ENCODE peak calls at places on chromosome 18, in four cellular contexts. One of them, this sample, is unnamed.

GRCh38 chr18:64042728-64043358 is 73.0 kb downstream of the SERPINB8 start:
- DNase-seq in H7: no peak
- DNase-seq in CD8-positive, alpha-beta memory T cell: no peak
- DNase-seq in endodermal cell: no peak
- DNase-seq in this sample: no peak

GRCh38 chr18:42742976-42743755 is 372.3 kb downstream of the RIT2 start:
- DNase-seq in H7: no peak
- DNase-seq in CD8-positive, alpha-beta memory T cell: no peak
- DNase-seq in endodermal cell: no peak
- DNase-seq in this sample: no peak

GRCh38 chr18:46421973-46422551 is 235.0 kb downstream of the LOXHD1 start:
- DNase-seq in H7: no peak
- DNase-seq in CD8-positive, alpha-beta memory T cell: no peak
- DNase-seq in endodermal cell: peak
- DNase-seq in this sample: no peak

GRCh38 chr18:50297621-50298442 is 10.3 kb upstream of the CXXC1 start:
- DNase-seq in H7: peak
- DNase-seq in CD8-positive, alpha-beta memory T cell: peak
- DNase-seq in endodermal cell: peak
- DNase-seq in this sample: peak

GRCh38 chr18:68796936-68797690 is 767 bp upstream of the CCDC102B start:
- DNase-seq in H7: peak
- DNase-seq in CD8-positive, alpha-beta memory T cell: no peak
- DNase-seq in endodermal cell: peak
- DNase-seq in this sample: no peak

GRCh38 chr18:2686349-2686968 is 30.9 kb downstream of the SMCHD1 start:
- DNase-seq in H7: no peak
- DNase-seq in CD8-positive, alpha-beta memory T cell: no peak
- DNase-seq in endodermal cell: no peak
- DNase-seq in this sample: no peak

GRCh38 chr18:45449761-45450227 is 165.5 kb upstream of the SLC14A2 start:
- DNase-seq in H7: no peak
- DNase-seq in CD8-positive, alpha-beta memory T cell: no peak
- DNase-seq in endodermal cell: no peak
- DNase-seq in this sample: no peak

GRCh38 chr18:75309564-75309963 is 99.0 kb downstream of the TSHZ1 start:
- DNase-seq in H7: no peak
- DNase-seq in CD8-positive, alpha-beta memory T cell: no peak
- DNase-seq in endodermal cell: peak
- DNase-seq in this sample: no peak

GRCh38 chr18:67731853-67732252 is 215.3 kb upstream of the DSEL start:
- DNase-seq in H7: no peak
- DNase-seq in CD8-positive, alpha-beta memory T cell: no peak
- DNase-seq in endodermal cell: no peak
- DNase-seq in this sample: no peak

GRCh38 chr18:13221821-13222220 is 3.3 kb downstream of the LDLRAD4 start:
- DNase-seq in H7: no peak
- DNase-seq in CD8-positive, alpha-beta memory T cell: no peak
- DNase-seq in endodermal cell: no peak
- DNase-seq in this sample: no peak

GRCh38 chr18:47150824-47151366 is 595 bp upstream of the HDHD2 start:
- DNase-seq in H7: no peak
- DNase-seq in CD8-positive, alpha-beta memory T cell: no peak
- DNase-seq in endodermal cell: no peak
- DNase-seq in this sample: no peak

GRCh38 chr18:7789853-7790552 is 222.9 kb downstream of the PTPRM start:
- DNase-seq in H7: peak
- DNase-seq in CD8-positive, alpha-beta memory T cell: no peak
- DNase-seq in endodermal cell: peak
- DNase-seq in this sample: no peak

GRCh38 chr18:75375341-75375740 is 52.2 kb downstream of the SMIM21 start:
- DNase-seq in H7: no peak
- DNase-seq in CD8-positive, alpha-beta memory T cell: no peak
- DNase-seq in endodermal cell: no peak
- DNase-seq in this sample: no peak

GRCh38 chr18:49277395-49278036 is 182.9 kb downstream of the DYM start:
- DNase-seq in H7: no peak
- DNase-seq in CD8-positive, alpha-beta memory T cell: no peak
- DNase-seq in endodermal cell: no peak
- DNase-seq in this sample: no peak

GRCh38 chr18:50700245-50701165 is 119.3 kb downstream of the MRO start:
- DNase-seq in H7: no peak
- DNase-seq in CD8-positive, alpha-beta memory T cell: no peak
- DNase-seq in endodermal cell: peak
- DNase-seq in this sample: no peak

GRCh38 chr18:62460851-62461300 is 61.9 kb upstream of the ZCCHC2 start:
- DNase-seq in H7: no peak
- DNase-seq in CD8-positive, alpha-beta memory T cell: no peak
- DNase-seq in endodermal cell: no peak
- DNase-seq in this sample: no peak
- H3K4me3 ChIP-seq in H7: no peak
- H3K4me3 ChIP-seq in CD8-positive, alpha-beta memory T cell: no peak
- H3K4me3 ChIP-seq in endodermal cell: no peak
- H3K4me3 ChIP-seq in this sample: no peak

GRCh38 chr18:78980777-78981651 is 1.4 kb downstream of the SALL3 start:
- DNase-seq in H7: peak
- DNase-seq in CD8-positive, alpha-beta memory T cell: no peak
- DNase-seq in endodermal cell: peak
- DNase-seq in this sample: no peak
- H3K4me3 ChIP-seq in H7: peak
- H3K4me3 ChIP-seq in CD8-positive, alpha-beta memory T cell: no peak
- H3K4me3 ChIP-seq in endodermal cell: peak
- H3K4me3 ChIP-seq in this sample: no peak

GRCh38 chr18:23422751-23423418 is 30.2 kb upstream of the RIOK3 start:
- DNase-seq in H7: no peak
- DNase-seq in CD8-positive, alpha-beta memory T cell: no peak
- DNase-seq in endodermal cell: no peak
- DNase-seq in this sample: no peak
- H3K4me3 ChIP-seq in H7: no peak
- H3K4me3 ChIP-seq in CD8-positive, alpha-beta memory T cell: no peak
- H3K4me3 ChIP-seq in endodermal cell: no peak
- H3K4me3 ChIP-seq in this sample: no peak

GRCh38 chr18:74116628-74117554 is 30.7 kb downstream of the FBXO15 start:
- DNase-seq in H7: peak
- DNase-seq in CD8-positive, alpha-beta memory T cell: no peak
- DNase-seq in endodermal cell: peak
- DNase-seq in this sample: peak

GRCh38 chr18:74115046-74115445 is 32.6 kb downstream of the FBXO15 start:
- DNase-seq in H7: no peak
- DNase-seq in CD8-positive, alpha-beta memory T cell: no peak
- DNase-seq in endodermal cell: no peak
- DNase-seq in this sample: no peak

GRCh38 chr18:74114206-74114605 is 33.4 kb downstream of the FBXO15 start:
- DNase-seq in H7: no peak
- DNase-seq in CD8-positive, alpha-beta memory T cell: no peak
- DNase-seq in endodermal cell: no peak
- DNase-seq in this sample: no peak

GRCh38 chr18:74110983-74111382 is 36.7 kb downstream of the FBXO15 start:
- DNase-seq in H7: no peak
- DNase-seq in CD8-positive, alpha-beta memory T cell: no peak
- DNase-seq in endodermal cell: no peak
- DNase-seq in this sample: no peak

DNA sequence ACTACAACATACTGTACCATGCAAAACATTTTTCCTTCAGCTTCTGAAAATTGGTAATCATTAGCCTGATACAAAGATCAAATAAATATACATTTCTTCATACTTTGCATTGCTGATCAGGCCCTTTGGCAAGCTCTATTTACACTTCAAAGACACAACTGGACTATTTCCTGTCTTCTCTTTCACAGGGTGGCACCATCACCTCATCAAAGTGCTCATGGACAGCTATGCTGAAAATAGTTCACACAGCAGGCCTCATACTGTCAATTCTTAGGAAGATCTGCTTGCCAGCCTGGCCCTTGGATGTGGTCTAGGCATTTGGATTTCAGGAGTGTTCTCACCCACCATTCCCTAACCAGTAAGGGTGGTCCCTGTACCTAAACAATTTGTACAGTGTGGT is 33.9 kb downstream of the FBXO15 start:
- DNase-seq in H7: no peak
- DNase-seq in CD8-positive, alpha-beta memory T cell: no peak
- DNase-seq in endodermal cell: no peak
- DNase-seq in this sample: no peak
- H3K4me3 ChIP-seq in H7: no peak
- H3K4me3 ChIP-seq in CD8-positive, alpha-beta memory T cell: no peak
- H3K4me3 ChIP-seq in endodermal cell: no peak
- H3K4me3 ChIP-seq in this sample: no peak

DNA sequence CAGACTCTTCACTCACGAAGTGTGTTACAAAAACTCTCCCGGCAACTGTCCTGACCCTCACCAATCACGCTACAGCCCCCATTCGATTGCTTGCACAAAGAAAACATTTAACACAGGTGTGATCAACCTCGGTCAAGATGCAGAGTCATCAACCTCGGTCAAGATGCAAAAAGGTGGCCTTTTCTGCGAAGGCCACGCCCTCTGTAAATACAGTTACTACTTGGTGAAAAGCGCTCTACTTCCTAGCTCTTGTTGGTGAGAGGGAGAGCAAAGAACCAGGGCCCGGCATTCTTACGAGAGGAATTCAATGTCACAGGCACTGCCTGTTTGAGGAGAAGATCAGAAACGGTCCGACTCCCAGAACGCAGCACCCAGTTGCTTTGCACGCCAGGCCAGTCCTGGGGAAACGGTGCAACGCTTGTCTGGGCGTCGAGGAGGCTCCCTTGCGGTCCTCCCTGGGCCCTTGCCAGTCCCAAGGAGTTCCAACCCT is 2.0 kb downstream of the PIEZO2 start:
- DNase-seq in H7: peak
- DNase-seq in CD8-positive, alpha-beta memory T cell: no peak
- DNase-seq in endodermal cell: peak
- DNase-seq in this sample: no peak
- H3K4me3 ChIP-seq in H7: peak
- H3K4me3 ChIP-seq in CD8-positive, alpha-beta memory T cell: no peak
- H3K4me3 ChIP-seq in endodermal cell: peak
- H3K4me3 ChIP-seq in this sample: no peak

GRCh38 chr18:36663312-36663711 is 165.5 kb downstream of the TPGS2 start:
- DNase-seq in H7: no peak
- DNase-seq in CD8-positive, alpha-beta memory T cell: no peak
- DNase-seq in endodermal cell: no peak
- DNase-seq in this sample: no peak
- H3K4me3 ChIP-seq in H7: no peak
- H3K4me3 ChIP-seq in CD8-positive, alpha-beta memory T cell: no peak
- H3K4me3 ChIP-seq in endodermal cell: no peak
- H3K4me3 ChIP-seq in this sample: no peak

This sample was measured in CD4-positive, CD25-positive, alpha-beta regulatory T cell.